ENCODE peak calls at places on chromosomes 5 and 9, in nine cellular contexts. Q is cardiac fibroblast; B is choroid plexus epithelial cell; R is PC-9; V is lung; I is tibial nerve; M is CD8-positive, alpha-beta T cell; W is astrocyte of the cerebellum; E is heart left ventricle. H is an unnamed sample.
A peak's percentile ranks its signal among the peaks of the same experiment; 100 is the strongest.

GRCh38 chr9:120389300-120389699 is 190.7 kb downstream of the CDK5RAP2 start:
- DNase-seq in Q (no peak), B (no peak), R (no peak), V (no peak), I (no peak), M (no peak), W (no peak), E (no peak), H (no peak)

GRCh38 chr5:82358454-82358853 is 80.3 kb upstream of the RPS23 start:
- DNase-seq in Q (peak; percentile 81), B (peak; percentile 81), R (no peak), V (no peak), I (no peak), M (no peak), W (peak; percentile 66), E (no peak), H (no peak)

GRCh38 chr5:54663876-54664275 is 146.3 kb downstream of the SNX18 start:
- DNase-seq in Q (peak; percentile 93), B (peak; percentile 93), R (peak; percentile 39), V (no peak), I (peak; percentile 37), M (no peak), W (peak; percentile 96), E (peak; percentile 49), H (no peak)

GRCh38 chr5:81849769-81850367 is 99.0 kb upstream of the SSBP2 start:
- DNase-seq in Q (no peak), B (no peak), R (no peak), V (no peak), I (no peak), M (no peak), W (no peak), E (no peak), H (no peak)

GRCh38 chr5:76670508-76670907 is 45.4 kb upstream of the F2R start:
- DNase-seq in Q (no peak), B (no peak), R (no peak), V (no peak), I (no peak), M (no peak), W (no peak), E (no peak), H (no peak)

GRCh38 chr5:77644443-77645157 is 6.1 kb upstream of the OTP start:
- DNase-seq in Q (no peak), B (no peak), R (no peak), V (no peak), I (no peak), M (no peak), W (no peak), E (no peak), H (no peak)

GRCh38 chr5:173430394-173430793 is 102.2 kb upstream of the STC2 start:
- DNase-seq in Q (no peak), B (no peak), R (no peak), V (no peak), I (no peak), M (no peak), W (no peak), E (no peak), H (no peak)

GRCh38 chr5:95892784-95893354 is 68.8 kb downstream of the ELL2 start:
- DNase-seq in Q (peak; percentile 66), B (peak; percentile 73), R (peak; percentile 37), V (no peak), I (no peak), M (peak; percentile 38), W (peak; percentile 16), E (no peak), H (no peak)

GRCh38 chr5:35849850-35850249 is 6.8 kb upstream of the IL7R start:
- DNase-seq in Q (no peak), B (no peak), R (no peak), V (no peak), I (no peak), M (no peak), W (no peak), E (no peak), H (no peak)

GRCh38 chr5:35854248-35854647 is 2.4 kb upstream of the IL7R start:
- DNase-seq in Q (no peak), B (no peak), R (no peak), V (no peak), I (no peak), M (peak; percentile 69), W (no peak), E (no peak), H (no peak)

GRCh38 chr5:35853652-35854051 is 3.0 kb upstream of the IL7R start:
- DNase-seq in Q (no peak), B (no peak), R (no peak), V (no peak), I (no peak), M (peak; percentile 70), W (no peak), E (no peak), H (no peak)

GRCh38 chr5:35852084-35852734 is 4.5 kb upstream of the IL7R start:
- DNase-seq in Q (no peak), B (peak; percentile 11), R (peak; percentile 17), V (no peak), I (no peak), M (peak; percentile 40), W (no peak), E (no peak), H (no peak)

GRCh38 chr5:35851282-35851681 is 5.4 kb upstream of the IL7R start:
- DNase-seq in Q (no peak), B (peak; percentile 34), R (no peak), V (no peak), I (no peak), M (no peak), W (peak; percentile 20), E (no peak), H (no peak)
- H3K4me3 ChIP-seq in Q (no peak overlapping the region), B (peak overlapping the region; percentile 30), R (no peak overlapping the region), V (no peak overlapping the region), I (peak overlapping the region; percentile 14), M (no peak overlapping the region), W (peak overlapping the region; percentile 25), E (peak overlapping the region; percentile 31), H (peak overlapping the region; percentile 8)

DNA sequence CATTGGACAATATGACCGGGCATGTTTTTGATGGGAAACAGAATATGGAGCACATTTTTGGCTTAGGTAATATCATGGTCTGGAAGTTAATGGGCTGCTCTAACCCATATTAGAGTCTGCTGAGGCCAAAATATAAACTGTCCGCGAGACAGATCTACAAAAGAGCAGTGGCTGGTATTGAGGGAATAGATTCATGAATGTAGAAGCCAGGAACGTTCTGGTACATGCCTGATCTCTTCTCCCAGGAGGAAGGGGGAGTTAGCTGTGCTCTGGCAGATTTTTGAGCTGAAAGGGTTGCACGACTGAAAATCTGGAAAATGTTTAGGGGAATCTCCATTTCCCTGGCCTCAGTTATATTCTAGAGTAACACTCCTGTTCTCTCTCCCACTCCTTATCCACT is 42.9 kb upstream of the ZFR start:
- DNase-seq in Q (no peak), B (no peak), R (no peak), V (no peak), I (no peak), M (no peak), W (no peak), E (no peak), H (no peak)
- H3K4me3 ChIP-seq in Q (no peak overlapping the region), B (no peak overlapping the region), R (no peak overlapping the region), V (no peak overlapping the region), I (no peak overlapping the region), M (no peak overlapping the region), W (no peak overlapping the region), E (no peak overlapping the region), H (no peak overlapping the region)

GRCh38 chr5:154520861-154521453 is 42.9 kb upstream of the HAND1 start:
- DNase-seq in Q (peak; percentile 9), B (peak; percentile 11), R (peak; percentile 65), V (peak; percentile 57), I (no peak), M (no peak), W (no peak), E (no peak), H (no peak)

GRCh38 chr5:154523704-154524103 is 45.7 kb upstream of the HAND1 start:
- DNase-seq in Q (no peak), B (no peak), R (no peak), V (no peak), I (no peak), M (no peak), W (no peak), E (peak; percentile 58), H (no peak)

GRCh38 chr5:154523104-154523503 is 45.1 kb upstream of the HAND1 start:
- DNase-seq in Q (no peak), B (no peak), R (no peak), V (no peak), I (no peak), M (no peak), W (no peak), E (no peak), H (no peak)

GRCh38 chr5:154522284-154522683 is 44.3 kb upstream of the HAND1 start:
- DNase-seq in Q (no peak), B (no peak), R (no peak), V (no peak), I (no peak), M (no peak), W (no peak), E (no peak), H (no peak)

GRCh38 chr5:154521756-154522155 is 43.7 kb upstream of the HAND1 start:
- DNase-seq in Q (no peak), B (no peak), R (no peak), V (no peak), I (no peak), M (no peak), W (no peak), E (no peak), H (no peak)
- H3K4me3 ChIP-seq in Q (no peak overlapping the region), B (no peak overlapping the region), R (no peak overlapping the region), V (no peak overlapping the region), I (no peak overlapping the region), M (no peak overlapping the region), W (no peak overlapping the region), E (no peak overlapping the region), H (no peak overlapping the region)

GRCh38 chr5:157745041-157745456 is 1.5 kb downstream of the LSM11 start:
- DNase-seq in Q (no peak), B (no peak), R (no peak), V (no peak), I (no peak), M (no peak), W (no peak), E (no peak), H (no peak)

GRCh38 chr5:157740211-157740610 is 3.3 kb upstream of the LSM11 start:
- DNase-seq in Q (no peak), B (peak; percentile 42), R (peak; percentile 19), V (no peak), I (no peak), M (peak; percentile 7), W (no peak), E (no peak), H (no peak)

GRCh38 chr5:157747173-157747758 is 3.8 kb downstream of the LSM11 start:
- DNase-seq in Q (no peak), B (no peak), R (no peak), V (no peak), I (no peak), M (no peak), W (no peak), E (no peak), H (no peak)

GRCh38 chr5:157744055-157745011 is 821 bp downstream of the LSM11 start:
- DNase-seq in Q (no peak), B (no peak), R (no peak), V (no peak), I (no peak), M (peak; percentile 17), W (no peak), E (no peak), H (no peak)

DNA sequence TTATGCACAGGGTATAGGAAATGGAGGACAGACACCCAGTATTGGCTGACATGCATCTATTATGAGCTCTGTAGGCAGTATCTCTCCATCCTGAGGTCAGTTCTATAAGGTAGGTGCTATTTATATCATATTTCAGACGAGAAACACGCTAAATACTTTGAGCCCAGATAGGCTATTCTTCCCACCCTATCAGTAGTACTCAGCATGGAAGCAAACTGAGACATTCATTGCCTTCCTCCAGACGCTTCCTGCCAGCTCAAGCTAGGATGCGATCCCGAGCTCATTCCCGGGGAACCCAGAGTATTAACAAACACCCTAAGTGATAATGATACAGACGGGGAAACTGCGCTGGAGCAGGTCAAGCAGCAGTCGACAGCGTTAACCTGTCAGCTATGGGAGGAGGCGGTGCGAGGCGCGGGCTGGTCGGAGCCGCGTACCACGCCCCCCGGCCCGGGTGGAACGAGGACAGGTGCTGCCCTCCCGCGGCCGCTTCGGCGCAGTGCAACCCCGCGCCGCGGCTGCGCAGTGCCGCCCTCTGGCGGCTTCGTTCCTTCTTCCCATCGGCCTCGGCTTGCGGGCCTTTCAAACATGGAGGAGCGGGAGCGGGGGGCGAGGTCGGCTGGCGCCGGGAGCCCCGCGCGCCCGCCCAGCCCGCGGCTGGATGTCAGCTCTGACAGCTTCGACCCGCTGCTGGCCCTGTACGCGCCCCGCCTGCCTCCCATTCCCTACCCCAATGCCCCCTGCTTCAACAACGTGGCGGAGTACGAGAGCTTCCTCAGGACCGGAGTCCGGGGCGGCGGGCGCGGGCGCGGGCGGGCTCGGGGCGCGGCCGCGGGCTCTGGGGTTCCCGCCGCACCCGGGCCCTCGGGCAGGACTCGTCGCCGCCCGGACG is at the start of gene LSM11:
- DNase-seq in Q (peak; percentile 78), B (peak; percentile 84), R (peak; percentile 94), V (peak; percentile 89), I (peak; percentile 78), M (peak; percentile 92), W (peak; percentile 59), E (peak; percentile 87), H (peak; percentile 38)
- H3K4me3 ChIP-seq in Q (peak within 1 kb of the TSS; percentile 76), B (peak within 1 kb of the TSS; percentile 81), R (peak within 1 kb of the TSS; percentile 89), V (peak within 1 kb of the TSS; percentile 83), I (peak within 1 kb of the TSS; percentile 76), M (peak within 1 kb of the TSS; percentile 70), W (peak within 1 kb of the TSS; percentile 65), E (peak within 1 kb of the TSS; percentile 89), H (peak within 1 kb of the TSS; percentile 76)

H was measured in HFF-Myc.